ENCODE peak calls at places on chromosome 21, in eight cellular contexts. Z is gastrocnemius medialis; I is upper lobe of left lung; N is suprapubic skin; E is ovary; Q is GM23248; W is CD8-positive, alpha-beta memory T cell; J is heart left ventricle. T is an unnamed sample. For H3K4me1, the result is how much of the 10 kb centered on the place peaks cover.

GRCh38 chr21:43800124-43800523 is 10.7 kb downstream of the RRP1 start:
- DNase-seq in Z (no peak), N (no peak), E (no peak), W (no peak), J (peak), Q (no peak), I (peak), T (no peak)

GRCh38 chr21:36125513-36126121 is 9.3 kb upstream of the CBR3 start:
- DNase-seq in Q (peak), J (no peak), W (peak), Z (no peak), N (no peak), I (no peak), E (peak), T (no peak)

GRCh38 chr21:36695671-36696389 is 3.1 kb upstream of the SIM2 start:
- DNase-seq in N (no peak), I (no peak), E (no peak), Z (no peak), W (no peak), Q (no peak), J (no peak), T (peak)

GRCh38 chr21:36113647-36114428 is 21.0 kb upstream of the CBR3 start:
- DNase-seq in W (peak), Z (no peak), J (no peak), I (no peak), N (no peak), Q (no peak), E (no peak), T (no peak)

GRCh38 chr21:20459838-20460237 is 538.4 kb upstream of the NCAM2 start:
- DNase-seq in Z (no peak), W (no peak), I (no peak), E (no peak), N (no peak), J (no peak), Q (no peak), T (no peak)

GRCh38 chr21:39869141-39869818 is 2.0 kb downstream of the PCP4 start:
- DNase-seq in N (no peak), W (no peak), E (no peak), J (no peak), I (no peak), Q (no peak), Z (no peak), T (no peak)

GRCh38 chr21:17590443-17590842 is 22.3 kb downstream of the BTG3 start:
- DNase-seq in E (no peak), J (no peak), Q (peak), W (no peak), N (no peak), Z (no peak), I (no peak), T (no peak)

GRCh38 chr21:37219766-37220432 is 47.2 kb downstream of the VPS26C start:
- DNase-seq in I (no peak), J (no peak), Z (no peak), Q (no peak), N (no peak), E (no peak), W (no peak), T (no peak)

GRCh38 chr21:44082648-44083436 is 24.4 kb upstream of the PWP2 start:
- DNase-seq in Q (no peak), Z (no peak), J (no peak), E (no peak), N (peak), I (no peak), W (no peak), T (no peak)

GRCh38 chr21:27154451-27155129 is 187.7 kb upstream of the ADAMTS5 start:
- DNase-seq in N (no peak), I (no peak), E (no peak), W (no peak), J (no peak), Z (no peak), Q (peak), T (no peak)

GRCh38 chr21:21200939-21201610 is 202.9 kb downstream of the NCAM2 start:
- DNase-seq in I (no peak), Q (peak), W (no peak), N (no peak), J (no peak), Z (no peak), E (no peak), T (no peak)

GRCh38 chr21:38848187-38848609 is 42.5 kb downstream of the ETS2 start:
- DNase-seq in Z (no peak), E (peak), W (no peak), J (peak), I (no peak), N (no peak), Q (peak), T (no peak)

GRCh38 chr21:23968722-23969647 is 1638.3 kb downstream of the MRPL39 start:
- DNase-seq in W (peak), N (no peak), J (no peak), E (no peak), Q (peak), Z (no peak), I (no peak), T (no peak)

GRCh38 chr21:15669247-15669646 is 60.5 kb upstream of the USP25 start:
- DNase-seq in W (no peak), Z (no peak), Q (peak), I (no peak), N (no peak), E (no peak), J (no peak), T (no peak)

GRCh38 chr21:43934116-43934515 is 69.1 kb downstream of the AGPAT3 start:
- DNase-seq in W (no peak), E (no peak), Q (no peak), J (no peak), Z (no peak), N (no peak), I (peak), T (no peak)

GRCh38 chr21:17613242-17613676 is 558 bp upstream of the BTG3 start:
- DNase-seq in Q (peak), J (peak), N (no peak), W (no peak), Z (no peak), E (peak), I (peak), T (peak)

GRCh38 chr21:16437586-16437985 is 707.8 kb downstream of the USP25 start:
- DNase-seq in Z (no peak), Q (no peak), E (no peak), N (no peak), J (no peak), I (no peak), W (no peak), T (no peak)

GRCh38 chr21:32256873-32257620 is 21.8 kb downstream of the MIS18A start:
- DNase-seq in Q (peak), J (peak), Z (peak), E (peak), I (no peak), N (peak), W (no peak), T (no peak)

GRCh38 chr21:38913120-38913975 is 107.6 kb downstream of the ETS2 start:
- DNase-seq in Z (peak), W (no peak), I (peak), J (peak), E (peak), Q (peak), N (peak), T (peak)

GRCh38 chr21:30444204-30444603 is 4.1 kb downstream of the KRTAP15-1 start:
- DNase-seq in Z (no peak), N (no peak), E (no peak), Q (no peak), I (no peak), J (no peak), W (no peak), T (no peak)

GRCh38 chr21:32803651-32804050 is 32.1 kb upstream of the PAXBP1 start:
- DNase-seq in Z (no peak), W (no peak), J (no peak), Q (peak), N (no peak), I (no peak), E (no peak), T (no peak)

GRCh38 chr21:35084869-35085268 is 35.8 kb upstream of the RUNX1 start:
- DNase-seq in W (no peak), E (no peak), Z (no peak), N (no peak), Q (peak), I (no peak), J (no peak), T (no peak)

GRCh38 chr21:35088235-35088865 is 39.2 kb upstream of the RUNX1 start:
- DNase-seq in W (no peak), Z (no peak), Q (peak), J (no peak), N (no peak), I (no peak), E (no peak), T (no peak)

GRCh38 chr21:35090403-35090802 is 41.3 kb upstream of the RUNX1 start:
- DNase-seq in E (no peak), N (no peak), I (no peak), J (no peak), Q (no peak), Z (no peak), W (no peak), T (no peak)

GRCh38 chr21:35083246-35083645 is 34.1 kb upstream of the RUNX1 start:
- DNase-seq in E (no peak), N (no peak), Z (no peak), I (no peak), J (no peak), W (no peak), Q (no peak), T (no peak)

GRCh38 chr21:35086357-35086756 is 37.3 kb upstream of the RUNX1 start:
- DNase-seq in E (no peak), I (no peak), W (no peak), Z (no peak), J (no peak), Q (peak), N (no peak), T (no peak)
- H3K4me1 ChIP-seq in E (under half), I (under half), W (under half), Z (under half), J (under half), Q (under half), N (under half), T (under half)

GRCh38 chr21:25934771-25935224 is 200.0 kb downstream of the GABPA start:
- DNase-seq in E (no peak), Z (peak), I (no peak), W (no peak), J (peak), N (no peak), Q (peak), T (no peak)
- H3K27ac ChIP-seq in E (no peak), Z (peak), I (peak), W (no peak), J (peak), N (peak), Q (peak), T (peak)

GRCh38 chr21:34132202-34132601 is 58.8 kb downstream of the MRPS6 start:
- DNase-seq in E (no peak), J (no peak), Q (no peak), W (no peak), N (no peak), I (no peak), Z (no peak), T (no peak)
- H3K4me1 ChIP-seq in E (under half), J (half or more), Q (under half), W (under half), N (under half), I (under half), Z (half or more), T (half or more)

GRCh38 chr21:29056005-29056404 is 17.4 kb downstream of the CCT8 start:
- DNase-seq in W (no peak), E (no peak), Z (no peak), N (no peak), J (no peak), Q (peak), I (no peak), T (no peak)
- H3K27ac ChIP-seq in W (no peak), E (no peak), Z (no peak), N (no peak), J (no peak), Q (no peak), I (no peak), T (no peak)

DNA sequence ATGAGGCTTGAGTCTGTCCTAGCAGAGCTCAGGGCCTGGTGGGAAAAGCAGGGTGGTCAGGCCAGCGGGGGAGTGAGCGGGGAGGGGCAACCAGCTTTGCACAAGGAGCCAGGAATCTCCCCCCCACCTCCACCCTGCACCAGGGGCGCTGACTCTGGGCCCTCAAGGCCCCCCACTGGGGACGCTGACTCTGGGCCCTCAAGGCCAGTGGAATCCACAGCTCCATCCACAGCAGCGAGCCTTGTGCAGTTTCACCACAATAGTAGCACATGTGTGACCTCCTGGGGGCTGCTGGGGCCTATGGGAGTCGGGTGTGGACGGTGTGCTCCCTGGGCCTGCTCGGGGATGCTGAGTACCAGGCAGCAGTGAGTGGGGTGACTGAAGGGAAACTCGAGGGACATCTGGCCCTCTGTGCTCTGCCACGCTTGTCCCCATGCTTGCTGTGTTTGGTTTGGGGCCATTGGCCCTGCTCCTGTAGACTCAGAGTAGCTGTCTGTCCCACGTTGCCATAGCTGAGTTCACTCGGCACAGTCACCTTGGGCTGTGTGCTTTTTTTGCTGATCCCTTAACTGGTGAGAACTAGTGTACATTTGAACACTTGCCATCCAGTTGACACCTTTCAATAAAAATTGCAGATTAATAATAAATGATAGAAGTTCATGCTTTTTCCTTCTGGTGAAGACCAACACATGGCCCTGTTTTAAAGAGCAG is 89.2 kb downstream of the ADARB1 start:
- DNase-seq in J (peak), W (no peak), E (no peak), Z (no peak), N (no peak), I (no peak), Q (no peak), T (no peak)
- H3K4me1 ChIP-seq in J (under half), W (under half), E (under half), Z (half or more), N (under half), I (under half), Q (under half), T (under half)

DNA sequence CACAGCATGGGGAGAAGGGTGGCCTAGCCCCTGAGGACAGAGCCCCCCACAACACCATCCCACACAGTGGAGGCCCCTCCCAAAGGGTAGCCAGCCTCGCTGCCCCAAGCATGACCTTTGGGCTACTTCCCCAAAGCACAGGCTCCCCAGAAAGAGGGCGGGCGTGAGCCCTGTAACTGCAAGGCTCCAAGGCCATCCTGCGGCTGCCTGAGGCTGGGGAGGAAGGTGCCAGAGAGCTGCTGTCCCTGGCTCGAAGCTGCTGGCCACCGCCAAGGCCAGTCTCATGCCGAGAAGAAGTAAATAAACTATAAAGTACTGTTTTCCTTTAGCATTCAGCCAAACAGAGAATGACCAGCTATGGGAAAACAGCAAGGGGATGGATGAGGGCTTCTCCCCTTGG is 27.5 kb downstream of the UBASH3A start:
- DNase-seq in Z (no peak), J (no peak), Q (no peak), W (no peak), I (no peak), N (no peak), E (no peak), T (no peak)
- H3K27ac ChIP-seq in Z (no peak), J (no peak), Q (no peak), W (no peak), I (no peak), N (no peak), E (no peak), T (no peak)